ENCODE peak calls at places on chromosomes 5 and 9, in eight cellular contexts. B is AG04449, A is AG08396, H is epithelial cell of esophagus, Q is NCI-H2029 treated with DMSO at 0.1 percent for 48 hours, S is progenitor cell of endocrine pancreas, G is ELF-1, F is Peyer's patch. Z is an unnamed sample.

GRCh38 chr9:90830977-90831376 is 29.4 kb downstream of the SYK start:
- DNase-seq in B (no peak), A (no peak), H (no peak), Q (peak), S (no peak), G (no peak), F (no peak), Z (no peak)

GRCh38 chr5:160923927-160924705 is 72.1 kb upstream of the ATP10B start:
- DNase-seq in B (no peak), A (no peak), H (peak), Q (peak), S (peak), G (peak), F (peak), Z (peak)

GRCh38 chr9:25374281-25374680 is 304.0 kb downstream of the TUSC1 start:
- DNase-seq in B (no peak), A (no peak), H (no peak), Q (no peak), S (no peak), G (no peak), F (no peak), Z (no peak)

GRCh38 chr9:114218264-114219120 is 63.2 kb downstream of the COL27A1 start:
- DNase-seq in B (no peak), A (no peak), H (no peak), Q (no peak), S (no peak), G (no peak), F (no peak), Z (no peak)

GRCh38 chr5:69305512-69305911 is 27.1 kb downstream of the CCDC125 start:
- DNase-seq in B (no peak), A (no peak), H (no peak), Q (no peak), S (no peak), G (no peak), F (no peak), Z (no peak)

GRCh38 chr5:119078870-119079269 is 8.0 kb downstream of the DMXL1 start:
- DNase-seq in B (no peak), A (no peak), H (peak), Q (no peak), S (no peak), G (no peak), F (no peak), Z (no peak)

GRCh38 chr9:128125575-128126354 is 1.8 kb downstream of the PTGES2 start:
- DNase-seq in B (no peak), A (no peak), H (no peak), Q (no peak), S (no peak), G (no peak), F (peak), Z (no peak)

GRCh38 chr5:65508978-65509377 is 27.3 kb upstream of the ADAMTS6 start:
- DNase-seq in B (no peak), A (no peak), H (peak), Q (no peak), S (no peak), G (no peak), F (no peak), Z (no peak)

GRCh38 chr5:92695123-92696084 is 885.6 kb downstream of the NR2F1-AS1 start:
- DNase-seq in B (no peak), A (no peak), H (no peak), Q (no peak), S (no peak), G (no peak), F (no peak), Z (no peak)

GRCh38 chr5:74166064-74166463 is 474.5 kb downstream of the ENC1 start:
- DNase-seq in B (no peak), A (no peak), H (no peak), Q (no peak), S (no peak), G (no peak), F (no peak), Z (no peak)

GRCh38 chr5:111447099-111447498 is 65.2 kb downstream of the STARD4 start:
- DNase-seq in B (no peak), A (no peak), H (no peak), Q (no peak), S (no peak), G (no peak), F (no peak), Z (no peak)

GRCh38 chr9:83448606-83449005 is 89.6 kb downstream of the FRMD3 start:
- DNase-seq in B (no peak), A (no peak), H (no peak), Q (no peak), S (no peak), G (no peak), F (no peak), Z (no peak)

GRCh38 chr9:78074385-78075291 is 43.0 kb upstream of the GNAQ start:
- DNase-seq in B (no peak), A (no peak), H (peak), Q (no peak), S (no peak), G (no peak), F (no peak), Z (no peak)

GRCh38 chr5:116272281-116272941 is 187.6 kb downstream of the COMMD10 start:
- DNase-seq in B (no peak), A (peak), H (no peak), Q (no peak), S (no peak), G (no peak), F (no peak), Z (no peak)

GRCh38 chr9:90044710-90045151 is 439.9 kb downstream of the GADD45G start:
- DNase-seq in B (no peak), A (no peak), H (peak), Q (peak), S (no peak), G (no peak), F (no peak), Z (no peak)

GRCh38 chr9:79263666-79264460 is 307.9 kb upstream of the TLE4 start:
- DNase-seq in B (peak), A (no peak), H (no peak), Q (no peak), S (no peak), G (no peak), F (no peak), Z (no peak)

GRCh38 chr9:26723486-26723885 is 169.1 kb downstream of the CAAP1 start:
- DNase-seq in B (no peak), A (peak), H (peak), Q (no peak), S (peak), G (peak), F (peak), Z (peak)

GRCh38 chr5:61967681-61968080 is 338.3 kb upstream of the KIF2A start:
- DNase-seq in B (no peak), A (no peak), H (no peak), Q (no peak), S (no peak), G (no peak), F (no peak), Z (no peak)

GRCh38 chr9:110432253-110432652 is 94.6 kb upstream of the TXNDC8 start:
- DNase-seq in B (no peak), A (no peak), H (no peak), Q (no peak), S (no peak), G (no peak), F (no peak), Z (no peak)

GRCh38 chr5:1241509-1242080 is 16.4 kb downstream of the SLC6A18 start:
- DNase-seq in B (no peak), A (no peak), H (no peak), Q (no peak), S (no peak), G (no peak), F (no peak), Z (no peak)

GRCh38 chr5:173611706-173612105 is 4.7 kb downstream of the BOD1 start:
- DNase-seq in B (no peak), A (no peak), H (no peak), Q (no peak), S (no peak), G (no peak), F (no peak), Z (no peak)

GRCh38 chr9:35760651-35761050 is 6.6 kb upstream of the MSMP start:
- DNase-seq in B (peak), A (no peak), H (peak), Q (peak), S (no peak), G (no peak), F (no peak), Z (no peak)

Z was measured in D341Med.